ENCODE peak calls at places on chromosomes 6 and 20, in five cellular contexts. M, K, S, L and X are unnamed samples.

GRCh38 chr6:134640975-134641429 is 308.9 kb downstream of the ALDH8A1 start:
- DNase-seq in K (peak), L (peak), S (peak), M (peak), X (peak)

GRCh38 chr6:89133981-89134380 is 11.9 kb upstream of the PM20D2 start:
- DNase-seq in L (no peak), M (peak), S (no peak), K (no peak), X (no peak)

GRCh38 chr6:159746759-159747158 is 15.1 kb upstream of the ACAT2 start:
- DNase-seq in M (no peak), L (no peak), S (no peak), K (no peak), X (no peak)

GRCh38 chr20:21808863-21809664 is 103.6 kb downstream of the PAX1 start:
- DNase-seq in K (peak), S (peak), M (no peak), L (peak), X (peak)

GRCh38 chr20:36305602-36306556 is at the start of gene DLGAP4:
- DNase-seq in M (no peak), S (no peak), L (no peak), K (peak), X (peak)

GRCh38 chr20:21146242-21146641 is 20.4 kb downstream of the KIZ start:
- DNase-seq in L (no peak), S (no peak), M (no peak), K (no peak), X (no peak)

GRCh38 chr20:237918-238317 is 10.9 kb downstream of the DEFB129 start:
- DNase-seq in S (no peak), M (no peak), K (no peak), L (no peak), X (no peak)

GRCh38 chr6:72724545-72724944 is 102.7 kb downstream of the KCNQ5 start:
- DNase-seq in K (no peak), M (no peak), S (no peak), L (no peak), X (no peak)

GRCh38 chr6:146287691-146288369 is 255.8 kb upstream of the RAB32 start:
- DNase-seq in K (no peak), M (no peak), S (no peak), L (no peak), X (no peak)

GRCh38 chr6:87900160-87900698 is 147.4 kb upstream of the SPACA1 start:
- DNase-seq in M (no peak), K (no peak), L (no peak), S (no peak), X (no peak)

GRCh38 chr20:61520076-61520639 is 268.1 kb downstream of the CDH4 start:
- DNase-seq in L (no peak), M (no peak), S (no peak), K (no peak), X (no peak)

GRCh38 chr6:150211700-150212615 is 69.1 kb downstream of the PPP1R14C start:
- DNase-seq in M (no peak), K (no peak), S (no peak), L (no peak), X (no peak)

GRCh38 chr6:36954262-36954931 is at the start of gene PI16:
- DNase-seq in L (no peak), S (no peak), M (no peak), K (no peak), X (no peak)

GRCh38 chr20:23084845-23085355 is 1.2 kb downstream of the CD93 start:
- DNase-seq in L (no peak), S (no peak), K (no peak), M (no peak), X (no peak)

GRCh38 chr20:23086931-23087411 is 847 bp upstream of the CD93 start:
- DNase-seq in S (no peak), L (no peak), K (no peak), M (no peak), X (no peak)

GRCh38 chr20:23086056-23086551 is at the start of gene CD93:
- DNase-seq in L (no peak), K (no peak), S (no peak), M (no peak), X (no peak)

GRCh38 chr20:23084282-23084844 is 1.8 kb downstream of the CD93 start:
- DNase-seq in M (no peak), K (no peak), S (no peak), L (no peak), X (no peak)

DNA sequence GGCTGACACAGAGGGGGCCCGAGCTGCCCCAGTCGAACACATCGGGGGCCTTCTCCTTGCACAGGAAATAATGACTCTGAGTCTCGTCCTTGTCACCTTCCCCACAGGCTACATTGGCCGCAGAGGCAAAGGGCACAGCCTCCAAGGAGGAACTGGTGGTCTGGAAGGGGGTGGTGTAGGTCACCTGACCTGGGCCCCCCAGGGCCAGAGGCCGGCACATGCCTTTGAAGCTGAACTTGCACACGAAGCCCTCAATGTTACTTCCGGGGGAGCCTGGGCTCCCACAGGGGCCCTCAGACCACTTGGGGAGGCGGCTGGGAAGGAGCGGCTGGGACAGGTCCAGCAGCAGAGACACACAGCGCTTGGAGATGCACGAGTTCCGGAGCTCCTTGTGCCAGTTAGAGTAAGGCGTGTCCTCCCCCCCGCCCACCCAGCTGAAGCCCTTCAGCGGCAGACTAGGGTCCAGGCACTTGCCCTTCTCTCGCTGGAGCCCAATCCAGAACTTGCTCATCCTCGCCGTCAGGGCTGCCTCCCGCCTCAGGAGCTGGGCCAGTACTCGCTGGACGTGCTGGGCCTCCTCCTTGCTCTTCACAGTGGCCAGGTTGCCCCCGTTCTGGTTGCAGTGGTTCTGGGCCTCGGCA is 589 bp downstream of the CD93 start:
- DNase-seq in M (no peak), S (no peak), K (no peak), L (no peak), X (no peak)
- H3K4me3 ChIP-seq in M (peak), S (peak), K (no peak), L (no peak), X (peak)

GRCh38 chr6:28505733-28506132 is 9.9 kb downstream of the GPX6 start:
- DNase-seq in K (no peak), S (no peak), L (no peak), M (no peak), X (no peak)
- TF ChIP-seq CTCF in K (no peak), S (no peak), L (no peak), M (no peak), X (no peak)

GRCh38 chr6:16369108-16369507 is 130.7 kb downstream of the GMPR start:
- DNase-seq in M (no peak), L (no peak), S (no peak), K (no peak), X (no peak)

GRCh38 chr6:16371401-16371800 is 133.0 kb downstream of the GMPR start:
- DNase-seq in M (no peak), S (no peak), K (no peak), L (no peak), X (no peak)

GRCh38 chr6:16372029-16372776 is 133.8 kb downstream of the GMPR start:
- DNase-seq in S (no peak), L (no peak), M (no peak), K (no peak), X (no peak)

GRCh38 chr6:16369989-16370388 is 131.6 kb downstream of the GMPR start:
- DNase-seq in K (peak), S (no peak), M (no peak), L (no peak), X (no peak)

GRCh38 chr6:16370943-16371342 is 132.6 kb downstream of the GMPR start:
- DNase-seq in L (no peak), M (no peak), S (no peak), K (no peak), X (no peak)
- H3K4me3 ChIP-seq in L (no peak), M (no peak), S (no peak), K (no peak), X (no peak)

DNA sequence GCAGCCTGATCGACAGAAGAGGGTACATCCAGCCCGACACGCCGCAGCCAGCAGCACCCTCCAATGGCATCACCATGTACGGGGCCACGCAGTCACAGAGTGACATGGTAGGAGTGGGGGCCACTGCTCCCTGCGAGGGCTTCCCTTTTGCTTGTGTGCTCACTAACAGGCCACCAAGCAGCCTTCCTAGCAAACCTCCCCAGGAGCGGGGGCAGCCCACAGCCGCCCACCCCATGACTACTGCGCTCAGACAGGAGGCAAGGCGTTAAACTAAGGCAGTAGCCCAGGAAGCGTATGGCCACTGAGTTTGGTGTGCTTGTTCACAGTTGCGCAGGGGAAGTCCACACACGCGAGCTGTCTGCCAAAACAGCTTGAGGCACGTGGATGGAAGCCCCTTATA is 169.5 kb upstream of the SNX9 start:
- DNase-seq in S (no peak), L (no peak), K (no peak), M (no peak), X (no peak)
- TF ChIP-seq CTCF in S (no peak), L (no peak), K (no peak), M (no peak), X (no peak)

GRCh38 chr6:41201784-41202181 is 834 bp upstream of the TREML2 start:
- DNase-seq in K (no peak), S (no peak), L (no peak), M (no peak), X (no peak)
- H3K4me3 ChIP-seq in K (no peak), S (no peak), L (no peak), M (no peak), X (no peak)

GRCh38 chr6:78836610-78837009 is 30.7 kb upstream of the IRAK1BP1 start:
- DNase-seq in L (no peak), K (no peak), S (no peak), M (no peak), X (no peak)

GRCh38 chr6:78831492-78831891 is 35.9 kb upstream of the IRAK1BP1 start:
- DNase-seq in M (no peak), L (peak), S (peak), K (no peak), X (peak)

GRCh38 chr6:78832091-78832808 is 35.1 kb upstream of the IRAK1BP1 start:
- DNase-seq in S (no peak), L (no peak), M (no peak), K (no peak), X (no peak)

GRCh38 chr6:78830810-78831209 is 36.5 kb upstream of the IRAK1BP1 start:
- DNase-seq in K (no peak), S (peak), M (no peak), L (no peak), X (no peak)

DNA sequence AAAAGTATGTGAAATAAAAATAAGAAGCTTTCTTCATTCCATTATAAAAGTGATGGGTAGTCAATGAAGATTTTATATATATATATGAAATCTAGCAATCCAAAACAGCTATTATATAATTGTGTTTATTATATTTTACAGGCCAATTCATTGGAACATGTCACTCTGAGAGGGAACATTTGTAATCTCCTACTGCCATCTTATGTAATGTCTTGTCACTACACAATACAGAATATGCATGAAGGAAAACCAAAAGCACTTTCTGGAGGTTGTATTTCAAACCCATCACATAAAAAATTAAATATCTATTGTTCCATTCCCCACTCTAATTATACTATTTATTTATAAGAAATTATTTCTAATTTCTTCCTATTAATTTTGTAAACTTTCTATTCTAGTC is 31.5 kb upstream of the IRAK1BP1 start:
- DNase-seq in L (no peak), S (no peak), K (no peak), M (no peak), X (no peak)
- TF ChIP-seq CTCF in L (peak), S (no peak), K (peak), M (no peak), X (no peak)

GRCh38 chr6:12291083-12291784 is 1.1 kb downstream of the EDN1 start:
- DNase-seq in M (no peak), K (peak), L (no peak), S (no peak), X (no peak)

GRCh38 chr6:12290490-12290820 is 294 bp downstream of the EDN1 start:
- DNase-seq in M (no peak), K (no peak), L (no peak), S (no peak), X (no peak)

GRCh38 chr6:12289655-12290489 is at the start of gene EDN1:
- DNase-seq in L (peak), K (peak), S (peak), M (peak), X (peak)

GRCh38 chr6:12293234-12293930 is 3.2 kb downstream of the EDN1 start:
- DNase-seq in L (no peak), S (no peak), K (no peak), M (no peak), X (no peak)

GRCh38 chr6:12291785-12292604 is 1.8 kb downstream of the EDN1 start:
- DNase-seq in K (peak), L (peak), M (no peak), S (peak), X (peak)
- H3K4me3 ChIP-seq in K (peak), L (no peak), M (peak), S (peak), X (peak)

GRCh38 chr6:31158863-31159855 is 770 bp downstream of the TCF19 start:
- DNase-seq in L (no peak), M (no peak), S (peak), K (peak), X (no peak)
- TF ChIP-seq CTCF in L (no peak), M (no peak), S (no peak), K (no peak), X (no peak)

DNA sequence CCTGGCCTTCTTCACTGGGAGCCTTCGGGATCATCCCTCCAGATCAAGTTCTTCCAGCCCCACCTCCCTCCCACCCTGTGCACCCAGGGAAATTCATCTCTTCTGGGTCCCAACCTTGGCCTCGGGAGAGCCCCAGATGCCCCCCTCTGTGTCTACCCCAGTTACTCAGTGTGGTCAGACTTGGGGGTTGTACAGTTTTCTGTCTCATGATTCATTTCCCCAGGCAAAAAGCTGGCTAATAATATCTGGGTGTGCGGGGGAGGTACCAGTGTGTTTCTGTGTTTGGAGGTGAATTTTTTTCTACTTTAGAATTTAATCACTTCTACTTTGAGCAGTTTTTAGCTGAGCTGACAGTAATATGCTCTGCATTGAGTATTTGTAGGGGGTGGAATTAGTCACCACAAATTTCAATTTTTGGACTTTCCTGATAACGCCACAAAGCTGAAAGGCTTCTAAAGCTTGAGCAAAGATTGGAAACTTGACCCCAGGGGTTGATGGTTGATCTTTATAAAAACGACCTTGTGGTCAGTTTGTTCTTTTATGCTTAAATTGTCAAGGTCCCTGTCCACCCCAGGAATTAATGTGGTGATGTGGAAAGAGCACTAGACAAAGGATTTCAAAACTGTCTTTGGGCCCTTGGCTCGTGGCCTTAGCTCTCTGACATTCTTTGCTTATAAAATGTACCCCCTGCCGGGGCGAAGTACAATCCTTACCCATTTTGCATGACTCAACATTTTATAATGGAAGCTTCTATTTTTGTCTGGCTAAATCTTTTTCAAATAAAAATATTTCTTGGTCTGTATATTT is 284.7 kb upstream of the TAB2 start:
- DNase-seq in L (no peak), K (peak), S (no peak), M (no peak), X (no peak)
- H3K4me3 ChIP-seq in L (no peak), K (peak), S (no peak), M (no peak), X (no peak)